ENCODE peak calls at places on chromosomes 7 and 10, in seven cellular contexts. C is H9, P is neuronal stem cell, H is mesenchymal stem cell, K is H1, T is IMR-90, J is trophoblast cell. V is an unnamed sample.

GRCh38 chr10:84397735-84398144 is 69.4 kb downstream of the CCSER2 start:
- DNase-seq in T (no peak), J (no peak), H (no peak), P (no peak), K (no peak), C (no peak), V (no peak)

GRCh38 chr10:26696786-26697162 is 727 bp upstream of the PDSS1 start:
- DNase-seq in T (peak; percentile 19), H (no peak), P (no peak), J (peak; percentile 86), C (no peak), K (no peak), V (no peak)

GRCh38 chr10:29947701-29948060 is 111.7 kb downstream of the JCAD start:
- DNase-seq in C (no peak), P (no peak), J (no peak), T (no peak), K (no peak), H (no peak), V (peak; percentile 49)

GRCh38 chr7:112414855-112415490 is 35.3 kb upstream of the IFRD1 start:
- DNase-seq in H (peak; percentile 47), C (no peak), K (no peak), P (peak; percentile 21), T (peak; percentile 38), J (no peak), V (peak; percentile 60)

GRCh38 chr7:22943997-22944396 is 69.9 kb downstream of the HYCC1 start:
- DNase-seq in P (no peak), K (no peak), T (peak; percentile 95), J (peak; percentile 54), C (peak; percentile 30), H (peak; percentile 14), V (peak; percentile 45)

GRCh38 chr10:33212061-33212748 is 122.3 kb downstream of the NRP1 start:
- DNase-seq in C (no peak), J (no peak), H (peak; percentile 48), P (no peak), T (peak; percentile 63), K (no peak), V (no peak)

GRCh38 chr10:1284076-1284475 is 227.9 kb downstream of the WDR37 start:
- DNase-seq in K (no peak), P (no peak), H (no peak), C (no peak), T (no peak), J (no peak), V (no peak)

GRCh38 chr10:30351502-30351901 is 2.4 kb upstream of the MTPAP start:
- DNase-seq in T (no peak), K (no peak), J (no peak), C (no peak), P (no peak), H (no peak), V (no peak)

GRCh38 chr7:111392294-111392693 is 170.0 kb downstream of the IMMP2L start:
- DNase-seq in P (no peak), C (no peak), K (no peak), J (no peak), T (no peak), H (no peak), V (no peak)

GRCh38 chr7:47893721-47894365 is 54.4 kb downstream of the PKD1L1 start:
- DNase-seq in K (no peak), H (no peak), C (no peak), T (no peak), P (no peak), J (no peak), V (no peak)

GRCh38 chr7:18356195-18356645 is 139.3 kb upstream of the HDAC9 start:
- DNase-seq in J (no peak), K (no peak), C (no peak), H (peak; percentile 57), T (peak; percentile 28), P (peak; percentile 5), V (peak; percentile 31)

GRCh38 chr10:123427386-123427785 is 238.8 kb upstream of the GPR26 start:
- DNase-seq in K (no peak), T (no peak), H (no peak), P (no peak), C (no peak), J (peak; percentile 46), V (no peak)

GRCh38 chr10:126521354-126521753 is 133.1 kb upstream of the ADAM12 start:
- DNase-seq in H (peak; percentile 40), T (no peak), P (no peak), J (no peak), C (no peak), K (no peak), V (no peak)

GRCh38 chr7:47000561-47000960 is 581.4 kb downstream of the TNS3 start:
- DNase-seq in K (no peak), T (no peak), H (peak; percentile 31), P (no peak), C (no peak), J (no peak), V (no peak)

GRCh38 chr10:97744405-97745035 is 7.6 kb downstream of the ZFYVE27 start:
- DNase-seq in P (no peak), H (no peak), C (no peak), T (no peak), K (no peak), J (no peak), V (no peak)

GRCh38 chr10:90959826-90960225 is 38.9 kb upstream of the ANKRD1 start:
- DNase-seq in C (no peak), J (peak; percentile 66), K (no peak), T (no peak), H (no peak), P (no peak), V (peak; percentile 34)

GRCh38 chr10:122550983-122551382 is 9.6 kb upstream of the DMBT1 start:
- DNase-seq in P (no peak), K (no peak), T (no peak), H (no peak), J (no peak), C (no peak), V (no peak)

GRCh38 chr10:99353182-99353581 is 24.0 kb downstream of the CNNM1 start:
- DNase-seq in T (no peak), J (no peak), P (no peak), C (no peak), K (no peak), H (no peak), V (no peak)

GRCh38 chr10:4763960-4764428 is 62.0 kb upstream of the AKR1E2 start:
- DNase-seq in H (peak; percentile 69), K (no peak), J (no peak), C (no peak), P (no peak), T (peak; percentile 87), V (no peak)

GRCh38 chr10:80541144-80541750 is 3.5 kb downstream of the SH2D4B start:
- DNase-seq in J (no peak), H (no peak), P (no peak), T (no peak), C (no peak), K (no peak), V (no peak)

GRCh38 chr7:1742555-1743303 is 72.7 kb downstream of the ELFN1 start:
- DNase-seq in J (no peak), K (no peak), H (no peak), C (no peak), T (peak; percentile 14), P (no peak), V (no peak)

GRCh38 chr10:112984756-112985155 is 34.7 kb downstream of the TCF7L2 start:
- DNase-seq in T (no peak), P (no peak), K (no peak), J (no peak), C (no peak), H (no peak), V (no peak)

GRCh38 chr10:86815035-86815617 is 58.7 kb downstream of the BMPR1A start:
- DNase-seq in P (no peak), H (no peak), C (no peak), J (no peak), T (peak; percentile 65), K (no peak), V (no peak)

GRCh38 chr7:134724606-134725005 is 54.8 kb upstream of the CALD1 start:
- DNase-seq in P (no peak), K (peak; percentile 47), H (peak; percentile 57), J (peak; percentile 23), T (peak; percentile 54), C (peak; percentile 66), V (peak; percentile 85)

GRCh38 chr10:103688451-103688850 is 166.9 kb downstream of the SH3PXD2A start:
- DNase-seq in C (no peak), J (no peak), P (no peak), H (no peak), K (no peak), T (no peak), V (no peak)

GRCh38 chr10:112404612-112405011 is 30.7 kb downstream of the ACSL5 start:
- DNase-seq in H (no peak), C (no peak), K (no peak), P (no peak), T (peak; percentile 10), J (peak; percentile 72), V (no peak)

DNA sequence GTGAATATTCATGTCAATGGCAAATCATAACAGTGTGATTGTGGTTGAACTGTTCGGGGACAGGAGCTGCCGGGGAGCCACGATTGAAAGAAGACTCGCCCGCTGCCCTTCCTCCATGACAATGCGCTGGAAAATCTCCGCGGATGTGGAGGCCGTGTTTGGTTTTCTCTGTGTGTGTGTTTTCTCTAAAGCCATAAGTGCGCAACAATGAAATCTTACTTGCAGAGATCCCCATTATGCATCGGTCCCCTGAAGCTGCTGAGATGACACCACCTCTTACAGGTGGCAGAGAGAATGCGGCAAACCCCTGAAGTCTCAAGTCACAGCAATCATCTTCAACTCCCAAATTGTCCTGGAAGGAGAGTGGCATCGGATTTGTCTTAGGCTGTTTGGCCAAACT is 442.3 kb upstream of the MKI67 start:
- DNase-seq in T (no peak), H (no peak), C (no peak), P (no peak), J (no peak), K (no peak), V (no peak)
- H2BK5ac ChIP-seq in T (no peak overlapping the region), H (no peak overlapping the region), C (no peak overlapping the region), P (no peak overlapping the region), J (no peak overlapping the region), K (no peak overlapping the region), V (no peak overlapping the region)

GRCh38 chr10:49175587-49176309 is 12.4 kb downstream of the TMEM273 start:
- DNase-seq in K (no peak), H (no peak), C (no peak), T (no peak), J (no peak), P (no peak), V (no peak)
- H2BK5ac ChIP-seq in K (no peak overlapping the region), H (no peak overlapping the region), C (no peak overlapping the region), T (no peak overlapping the region), J (no peak overlapping the region), P (no peak overlapping the region), V (no peak overlapping the region)

GRCh38 chr10:100774876-100775275 is 29.5 kb downstream of the PAX2 start:
- DNase-seq in P (no peak), C (no peak), J (no peak), H (no peak), K (no peak), T (no peak), V (no peak)
- H2BK5ac ChIP-seq in P (no peak overlapping the region), C (no peak overlapping the region), J (no peak overlapping the region), H (no peak overlapping the region), K (no peak overlapping the region), T (no peak overlapping the region), V (no peak overlapping the region)

DNA sequence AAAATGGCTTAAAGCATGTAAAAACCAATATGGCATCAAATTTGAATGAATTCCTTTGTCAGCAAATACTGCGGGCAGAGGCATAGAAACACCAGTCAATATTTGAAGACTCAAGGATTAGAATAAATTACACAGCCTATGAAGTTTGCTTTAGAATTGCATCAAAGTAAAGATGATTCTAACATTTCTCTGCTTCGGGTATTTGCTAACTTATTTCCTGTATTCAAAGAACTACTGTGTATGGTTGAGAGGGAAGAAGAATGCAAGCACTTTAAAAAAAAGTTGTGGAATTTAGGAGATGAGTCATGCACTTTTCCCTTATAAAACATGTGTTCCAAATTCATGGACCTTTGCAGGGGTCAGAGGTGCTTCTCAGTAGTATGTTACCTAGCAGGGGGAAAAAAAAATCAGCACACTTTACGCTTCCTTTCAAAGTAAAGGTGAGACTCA is 90.1 kb downstream of the PIP4K2A start:
- DNase-seq in T (peak; percentile 82), J (no peak), H (peak; percentile 75), P (no peak), K (no peak), C (no peak), V (peak; percentile 87)
- H2BK5ac ChIP-seq in T (peak overlapping the region; percentile 76), J (no peak overlapping the region), H (no peak overlapping the region), P (no peak overlapping the region), K (no peak overlapping the region), C (no peak overlapping the region), V (no peak overlapping the region)